ENCODE peak calls at places on chromosomes 13 and 19, in ten cellular contexts. One of them, this sample, is unnamed.

GRCh38 chr13:97212540-97213146 is 9.5 kb upstream of the MBNL2 start:
- DNase-seq in SK-N-DZ: peak; percentile 36
- DNase-seq in astrocyte of the spinal cord: peak; percentile 46
- DNase-seq in CD4-positive, alpha-beta T cell: no peak
- DNase-seq in NCI-H2029 treated with DMSO at 0.1 percent for 48 hours: no peak
- DNase-seq in myocyte: peak; percentile 66
- DNase-seq in T-helper 2 cell: no peak
- DNase-seq in thoracic aorta: no peak
- DNase-seq in astrocyte of the hippocampus: peak; percentile 52
- DNase-seq in bronchial epithelial cell: peak; percentile 38
- DNase-seq in this sample: no peak

GRCh38 chr19:40612831-40613668 is 11.9 kb downstream of the LTBP4 start:
- DNase-seq in astrocyte of the hippocampus: peak; percentile 46
- DNase-seq in myocyte: no peak
- DNase-seq in T-helper 2 cell: peak; percentile 47
- DNase-seq in NCI-H2029 treated with DMSO at 0.1 percent for 48 hours: no peak
- DNase-seq in CD4-positive, alpha-beta T cell: peak; percentile 61
- DNase-seq in bronchial epithelial cell: peak; percentile 29
- DNase-seq in thoracic aorta: no peak
- DNase-seq in astrocyte of the spinal cord: peak; percentile 53
- DNase-seq in SK-N-DZ: no peak
- DNase-seq in this sample: no peak

GRCh38 chr13:78121459-78122348 is 203.1 kb upstream of the EDNRB start:
- DNase-seq in CD4-positive, alpha-beta T cell: peak; percentile 6
- DNase-seq in myocyte: peak; percentile 72
- DNase-seq in SK-N-DZ: peak; percentile 62
- DNase-seq in T-helper 2 cell: no peak
- DNase-seq in astrocyte of the hippocampus: peak; percentile 77
- DNase-seq in bronchial epithelial cell: peak; percentile 61
- DNase-seq in NCI-H2029 treated with DMSO at 0.1 percent for 48 hours: peak; percentile 15
- DNase-seq in astrocyte of the spinal cord: peak; percentile 73
- DNase-seq in thoracic aorta: no peak
- DNase-seq in this sample: no peak

GRCh38 chr13:21852043-21852442 is 181.2 kb downstream of the FGF9 start:
- DNase-seq in astrocyte of the spinal cord: no peak
- DNase-seq in T-helper 2 cell: no peak
- DNase-seq in astrocyte of the hippocampus: no peak
- DNase-seq in NCI-H2029 treated with DMSO at 0.1 percent for 48 hours: no peak
- DNase-seq in bronchial epithelial cell: peak; percentile 58
- DNase-seq in thoracic aorta: no peak
- DNase-seq in myocyte: no peak
- DNase-seq in CD4-positive, alpha-beta T cell: no peak
- DNase-seq in SK-N-DZ: no peak
- DNase-seq in this sample: no peak

GRCh38 chr13:48253849-48254248 is 20.8 kb downstream of the ITM2B start:
- DNase-seq in astrocyte of the spinal cord: no peak
- DNase-seq in NCI-H2029 treated with DMSO at 0.1 percent for 48 hours: no peak
- DNase-seq in SK-N-DZ: no peak
- DNase-seq in CD4-positive, alpha-beta T cell: no peak
- DNase-seq in thoracic aorta: no peak
- DNase-seq in T-helper 2 cell: no peak
- DNase-seq in astrocyte of the hippocampus: no peak
- DNase-seq in bronchial epithelial cell: no peak
- DNase-seq in myocyte: no peak
- DNase-seq in this sample: no peak

GRCh38 chr19:39133431-39134270 is 8.1 kb downstream of the PAK4 start:
- DNase-seq in thoracic aorta: no peak
- DNase-seq in NCI-H2029 treated with DMSO at 0.1 percent for 48 hours: no peak
- DNase-seq in astrocyte of the spinal cord: no peak
- DNase-seq in CD4-positive, alpha-beta T cell: no peak
- DNase-seq in astrocyte of the hippocampus: no peak
- DNase-seq in T-helper 2 cell: no peak
- DNase-seq in myocyte: no peak
- DNase-seq in bronchial epithelial cell: no peak
- DNase-seq in SK-N-DZ: no peak
- DNase-seq in this sample: no peak

GRCh38 chr13:94987869-94988268 is 275.5 kb upstream of the SOX21 start:
- DNase-seq in NCI-H2029 treated with DMSO at 0.1 percent for 48 hours: no peak
- DNase-seq in astrocyte of the hippocampus: no peak
- DNase-seq in CD4-positive, alpha-beta T cell: no peak
- DNase-seq in bronchial epithelial cell: peak; percentile 79
- DNase-seq in SK-N-DZ: no peak
- DNase-seq in thoracic aorta: no peak
- DNase-seq in myocyte: no peak
- DNase-seq in T-helper 2 cell: no peak
- DNase-seq in astrocyte of the spinal cord: no peak
- DNase-seq in this sample: no peak

GRCh38 chr13:107551521-107551920 is 663.8 kb downstream of the LIG4 start:
- DNase-seq in SK-N-DZ: no peak
- DNase-seq in astrocyte of the spinal cord: no peak
- DNase-seq in thoracic aorta: no peak
- DNase-seq in NCI-H2029 treated with DMSO at 0.1 percent for 48 hours: no peak
- DNase-seq in bronchial epithelial cell: no peak
- DNase-seq in astrocyte of the hippocampus: no peak
- DNase-seq in CD4-positive, alpha-beta T cell: no peak
- DNase-seq in myocyte: no peak
- DNase-seq in T-helper 2 cell: no peak
- DNase-seq in this sample: no peak

GRCh38 chr13:99179460-99179859 is 21.2 kb upstream of the UBAC2 start:
- DNase-seq in CD4-positive, alpha-beta T cell: no peak
- DNase-seq in astrocyte of the spinal cord: no peak
- DNase-seq in thoracic aorta: no peak
- DNase-seq in bronchial epithelial cell: no peak
- DNase-seq in NCI-H2029 treated with DMSO at 0.1 percent for 48 hours: no peak
- DNase-seq in astrocyte of the hippocampus: no peak
- DNase-seq in myocyte: no peak
- DNase-seq in T-helper 2 cell: no peak
- DNase-seq in SK-N-DZ: no peak
- DNase-seq in this sample: no peak

GRCh38 chr13:36193151-36193855 is 21.1 kb downstream of the SOHLH2 start:
- DNase-seq in SK-N-DZ: no peak
- DNase-seq in CD4-positive, alpha-beta T cell: no peak
- DNase-seq in astrocyte of the hippocampus: peak; percentile 77
- DNase-seq in bronchial epithelial cell: peak; percentile 53
- DNase-seq in thoracic aorta: no peak
- DNase-seq in NCI-H2029 treated with DMSO at 0.1 percent for 48 hours: no peak
- DNase-seq in myocyte: peak; percentile 76
- DNase-seq in astrocyte of the spinal cord: peak; percentile 54
- DNase-seq in T-helper 2 cell: no peak
- DNase-seq in this sample: no peak

GRCh38 chr13:113639661-113640262 is 18.2 kb downstream of the ATP4B start:
- DNase-seq in thoracic aorta: no peak
- DNase-seq in myocyte: no peak
- DNase-seq in T-helper 2 cell: no peak
- DNase-seq in NCI-H2029 treated with DMSO at 0.1 percent for 48 hours: no peak
- DNase-seq in CD4-positive, alpha-beta T cell: no peak
- DNase-seq in astrocyte of the spinal cord: no peak
- DNase-seq in astrocyte of the hippocampus: no peak
- DNase-seq in bronchial epithelial cell: no peak
- DNase-seq in SK-N-DZ: no peak
- DNase-seq in this sample: peak; percentile 45